ENCODE peak calls at places on chromosomes 7 and 10, in five cellular contexts. S is A549; P is AG04450; T is HFF-Myc; G is CD8-positive, alpha-beta T cell. J is an unnamed sample.

GRCh38 chr7:80847895-80848294 is 71.0 kb downstream of the SEMA3C start:
- DNase-seq in S (no peak), T (no peak), P (no peak), G (no peak), J (no peak)

GRCh38 chr10:10891437-10891836 is 126.2 kb upstream of the CELF2 start:
- DNase-seq in S (no peak), T (peak; percentile 32), G (no peak), P (peak; percentile 72), J (peak; percentile 43)

GRCh38 chr10:120612756-120613155 is 155.7 kb downstream of the PLPP4 start:
- DNase-seq in P (no peak), T (no peak), S (no peak), G (no peak), J (peak; percentile 10)

GRCh38 chr10:91034494-91035157 is 113.7 kb upstream of the ANKRD1 start:
- DNase-seq in T (peak; percentile 51), G (no peak), P (no peak), S (no peak), J (peak; percentile 78)

GRCh38 chr10:124049484-124049883 is 43.9 kb downstream of the CHST15 start:
- DNase-seq in T (no peak), G (no peak), S (peak; percentile 19), P (no peak), J (no peak)

GRCh38 chr10:79346388-79347225 is 662 bp upstream of the PPIF start:
- DNase-seq in P (no peak), S (no peak), G (no peak), T (no peak), J (no peak)

GRCh38 chr10:47237316-47238260 is 62.4 kb upstream of the GDF10 start:
- DNase-seq in P (no peak), T (no peak), S (no peak), G (no peak), J (no peak)

GRCh38 chr7:93897680-93898079 is 7.1 kb upstream of the TFPI2 start:
- DNase-seq in P (no peak), T (no peak), S (peak; percentile 59), G (no peak), J (no peak)

GRCh38 chr7:140035400-140036223 is 27.1 kb downstream of the PARP12 start:
- DNase-seq in G (no peak), P (peak; percentile 18), S (peak; percentile 9), T (peak; percentile 20), J (peak; percentile 65)

GRCh38 chr7:149282331-149282655 is 20.3 kb downstream of the ZNF783 start:
- DNase-seq in P (no peak), G (no peak), T (no peak), S (no peak), J (no peak)

GRCh38 chr7:43906327-43907010 is at the start of gene URGCP:
- DNase-seq in G (peak; percentile 61), P (no peak), T (no peak), S (peak; percentile 20), J (peak; percentile 17)

GRCh38 chr10:44976352-44977198 is 2.0 kb downstream of the DEPP1 start:
- DNase-seq in G (no peak), S (no peak), P (no peak), T (no peak), J (peak; percentile 32)

GRCh38 chr10:24811906-24812305 is 88.2 kb upstream of the ARHGAP21 start:
- DNase-seq in T (no peak), G (no peak), P (no peak), S (no peak), J (no peak)

GRCh38 chr7:116715087-116715486 is 43.1 kb downstream of the MET start:
- DNase-seq in S (peak; percentile 51), T (peak; percentile 75), P (no peak), G (no peak), J (no peak)

GRCh38 chr7:85469446-85469970 is 282.7 kb upstream of the SEMA3D start:
- DNase-seq in S (no peak), T (no peak), P (no peak), G (no peak), J (peak; percentile 71)

GRCh38 chr7:37182011-37182478 is 266.6 kb downstream of the ELMO1 start:
- DNase-seq in G (peak; percentile 86), T (peak; percentile 32), S (peak; percentile 70), P (peak; percentile 32), J (peak; percentile 69)

GRCh38 chr7:122974229-122974628 is 21.3 kb downstream of the TAS2R16 start:
- DNase-seq in G (no peak), S (no peak), P (no peak), T (no peak), J (no peak)

GRCh38 chr7:155922507-155922841 is 110.2 kb upstream of the SHH start:
- DNase-seq in S (no peak), P (no peak), T (no peak), G (no peak), J (no peak)

GRCh38 chr7:114979388-114979787 is 57.5 kb downstream of the MDFIC start:
- DNase-seq in T (no peak), G (no peak), S (no peak), P (no peak), J (peak; percentile 93)

GRCh38 chr7:28298870-28299484 is 113.3 kb upstream of the CREB5 start:
- DNase-seq in T (peak; percentile 44), S (peak; percentile 84), G (no peak), P (no peak), J (peak; percentile 75)

GRCh38 chr10:88991161-88991899 is 732 bp downstream of the FAS start:
- DNase-seq in G (peak; percentile 58), S (peak; percentile 45), P (no peak), T (no peak), J (peak; percentile 75)

GRCh38 chr10:124653811-124654651 is 90.1 kb downstream of the FAM53B start:
- DNase-seq in G (no peak), T (no peak), P (no peak), S (no peak), J (no peak)

GRCh38 chr10:21207852-21208646 is 310.9 kb upstream of the NEBL start:
- DNase-seq in T (no peak), P (no peak), S (no peak), G (no peak), J (no peak)

GRCh38 chr7:141663081-141663510 is 38.9 kb downstream of the DENND11 start:
- DNase-seq in P (no peak), T (no peak), G (no peak), S (peak; percentile 84), J (no peak)

GRCh38 chr10:97475936-97476594 is 22.2 kb downstream of the MMS19 start:
- DNase-seq in S (no peak), T (no peak), G (no peak), P (no peak), J (peak; percentile 90)

GRCh38 chr10:47277352-47278151 is 22.4 kb upstream of the GDF10 start:
- DNase-seq in S (no peak), G (peak; percentile 45), T (no peak), P (no peak), J (no peak)

GRCh38 chr7:147413243-147413642 is 1177.3 kb upstream of the C7orf33 start:
- DNase-seq in P (no peak), S (no peak), T (no peak), G (no peak), J (no peak)

GRCh38 chr7:132035517-132036362 is 479.3 kb upstream of the PODXL start:
- DNase-seq in T (no peak), G (no peak), P (no peak), S (no peak), J (no peak)

GRCh38 chr10:124227306-124228016 is 134.1 kb upstream of the CHST15 start:
- DNase-seq in T (no peak), G (no peak), P (no peak), S (no peak), J (no peak)

DNA sequence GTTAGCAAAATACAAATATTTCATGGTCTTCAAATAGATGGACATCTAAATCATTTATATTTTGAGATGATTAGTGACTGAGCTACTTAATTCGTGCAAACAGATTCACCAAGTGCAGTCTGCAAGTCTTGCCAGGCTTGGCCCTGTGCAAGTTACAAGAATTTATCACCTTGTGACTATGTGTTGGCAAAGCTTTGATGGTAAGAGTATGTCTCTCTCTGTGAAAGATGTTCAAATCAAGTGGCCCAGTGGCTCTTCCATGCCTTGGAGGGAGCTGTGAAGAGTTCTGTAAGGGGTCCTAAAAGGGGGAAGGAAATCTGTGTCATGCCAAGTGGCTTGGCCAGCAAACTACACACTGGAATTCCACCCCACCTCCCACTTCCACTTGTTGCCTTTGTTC is 397.3 kb downstream of the TYW1 start:
- DNase-seq in G (no peak), P (no peak), T (no peak), S (no peak), J (no peak)
- H3K4me3 ChIP-seq in G (no peak overlapping the region), P (no peak overlapping the region), T (no peak overlapping the region), S (no peak overlapping the region), J (no peak overlapping the region)

GRCh38 chr10:6445671-6446278 is 134.3 kb downstream of the PRKCQ start:
- DNase-seq in S (peak; percentile 60), T (no peak), G (peak; percentile 64), P (peak; percentile 2), J (peak; percentile 28)
- TF ChIP-seq CTCF in S (peak; percentile 80), T (peak; percentile 72), G (peak; percentile 73), P (peak; percentile 68), J (peak; percentile 60)

DNA sequence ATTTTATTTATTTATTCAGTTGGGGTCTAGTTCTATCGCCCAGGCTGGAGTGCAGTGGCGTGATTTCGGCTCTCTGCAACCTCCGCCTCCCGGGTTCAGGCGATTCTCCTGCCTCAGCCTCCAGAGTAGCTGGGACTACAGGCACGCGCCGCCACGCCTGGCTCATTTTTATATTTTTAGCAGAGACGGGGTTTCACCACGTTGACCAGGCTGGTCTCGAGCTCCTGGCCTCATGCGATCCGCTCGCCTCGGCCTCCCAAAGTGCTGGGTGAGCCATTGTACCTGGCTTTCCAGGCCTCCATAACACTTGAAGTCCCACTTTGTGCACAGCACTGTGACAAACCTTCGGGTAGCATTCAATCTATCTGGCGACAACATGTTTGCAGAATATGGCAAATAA is 1.0 kb upstream of the DCLRE1C start:
- DNase-seq in T (no peak), G (no peak), P (no peak), S (no peak), J (no peak)
- H3K4me3 ChIP-seq in T (peak overlapping the region; percentile 71), G (peak overlapping the region; percentile 95), P (no peak overlapping the region), S (peak overlapping the region; percentile 75), J (no peak overlapping the region)

GRCh38 chr10:17506859-17507471 is 52.6 kb upstream of the ST8SIA6 start:
- DNase-seq in G (no peak), T (no peak), S (no peak), P (no peak), J (no peak)

GRCh38 chr10:17512341-17513001 is 58.1 kb upstream of the ST8SIA6 start:
- DNase-seq in S (peak; percentile 91), G (no peak), T (peak; percentile 82), P (peak; percentile 91), J (peak; percentile 97)

GRCh38 chr10:17506390-17506789 is 52.0 kb upstream of the ST8SIA6 start:
- DNase-seq in T (no peak), P (no peak), S (no peak), G (no peak), J (no peak)

GRCh38 chr10:17507538-17507937 is 53.1 kb upstream of the ST8SIA6 start:
- DNase-seq in G (no peak), P (no peak), T (no peak), S (no peak), J (no peak)

GRCh38 chr10:17510242-17510908 is 56.0 kb upstream of the ST8SIA6 start:
- DNase-seq in P (no peak), T (no peak), G (no peak), S (no peak), J (no peak)
- TF ChIP-seq CTCF in P (no peak), T (no peak), G (no peak), S (no peak), J (no peak)

J was measured in fibroblast of the aortic adventitia.